ENCODE peak calls at places on chromosome 13, in four cellular contexts. O, M, B and F are unnamed samples.

GRCh38 chr13:39167018-39167417 is 128.8 kb downstream of the NHLRC3 start:
- DNase-seq in B (no peak), O (no peak), M (no peak), F (no peak)

GRCh38 chr13:51243832-51244231 is 21.6 kb downstream of the FAM124A start:
- DNase-seq in B (peak), M (peak), O (no peak), F (no peak)

GRCh38 chr13:36918246-36919060 is 1.6 kb downstream of the SMAD9 start:
- DNase-seq in M (peak), O (no peak), B (no peak), F (no peak)

GRCh38 chr13:59413121-59413520 is 750.6 kb downstream of the DIAPH3 start:
- DNase-seq in B (no peak), M (no peak), O (no peak), F (no peak)

GRCh38 chr13:111027481-111028439 is 87.3 kb upstream of the ARHGEF7 start:
- DNase-seq in O (no peak), M (no peak), B (no peak), F (no peak)

GRCh38 chr13:75993246-75993645 is 357.1 kb downstream of the LMO7 start:
- DNase-seq in M (no peak), B (no peak), O (no peak), F (no peak)

GRCh38 chr13:51628059-51628852 is 44.0 kb downstream of the WDFY2 start:
- DNase-seq in O (no peak), B (no peak), M (no peak), F (no peak)

GRCh38 chr13:73273737-73274136 is 214.9 kb downstream of the KLF5 start:
- DNase-seq in B (no peak), O (no peak), M (no peak), F (no peak)

GRCh38 chr13:93730780-93731179 is 504.2 kb downstream of the GPC6 start:
- DNase-seq in M (no peak), B (no peak), O (no peak), F (no peak)

GRCh38 chr13:50152224-50152623 is 137.0 kb downstream of the KCNRG start:
- DNase-seq in O (no peak), B (no peak), M (no peak), F (peak)

GRCh38 chr13:112690242-112690943 is 555 bp downstream of the ATP11A start:
- DNase-seq in O (no peak), M (peak), B (peak), F (peak)

GRCh38 chr13:113155982-113156655 is 2.3 kb upstream of the PROZ start:
- DNase-seq in O (no peak), B (no peak), M (no peak), F (no peak)

GRCh38 chr13:106610511-106610910 is 42.6 kb upstream of the ARGLU1 start:
- DNase-seq in O (no peak), M (no peak), B (no peak), F (no peak)

GRCh38 chr13:59416561-59416960 is 747.2 kb downstream of the DIAPH3 start:
- DNase-seq in O (no peak), M (no peak), B (no peak), F (no peak)

GRCh38 chr13:27808866-27809546 is 16.7 kb downstream of the GSX1 start:
- DNase-seq in O (no peak), M (no peak), B (no peak), F (no peak)

GRCh38 chr13:113882266-113882627 is 18.4 kb upstream of the GAS6 start:
- DNase-seq in O (no peak), M (no peak), B (no peak), F (no peak)

GRCh38 chr13:41273806-41274441 is 10.5 kb upstream of the MTRF1 start:
- DNase-seq in B (no peak), M (no peak), O (no peak), F (peak)

GRCh38 chr13:50198508-50198907 is 183.3 kb downstream of the KCNRG start:
- DNase-seq in B (no peak), O (no peak), M (no peak), F (no peak)

GRCh38 chr13:39129253-39129652 is 91.0 kb downstream of the NHLRC3 start:
- DNase-seq in B (no peak), O (no peak), M (no peak), F (no peak)

GRCh38 chr13:109684836-109685602 is 101.4 kb downstream of the IRS2 start:
- DNase-seq in M (no peak), O (no peak), B (no peak), F (peak)

GRCh38 chr13:18212873-18213272 is 968.8 kb downstream of the TUBA3C start:
- DNase-seq in B (no peak), O (no peak), M (peak), F (peak)

GRCh38 chr13:114025432-114026127 is 51.7 kb upstream of the C13orf46 start:
- DNase-seq in M (no peak), O (no peak), B (no peak), F (no peak)

GRCh38 chr13:50222569-50223332 is 207.5 kb downstream of the KCNRG start:
- DNase-seq in M (no peak), B (no peak), O (no peak), F (no peak)

GRCh38 chr13:72253754-72254153 is 386.8 kb upstream of the DACH1 start:
- DNase-seq in O (no peak), B (no peak), M (no peak), F (no peak)

GRCh38 chr13:45695198-45695730 is 6.9 kb upstream of the CBY2 start:
- DNase-seq in O (no peak), B (no peak), M (no peak), F (no peak)

GRCh38 chr13:64551755-64552154 is 2678.4 kb downstream of the PCDH9 start:
- DNase-seq in M (no peak), B (no peak), O (no peak), F (no peak)

GRCh38 chr13:111861766-111862366 is 205.1 kb upstream of the SOX1 start:
- DNase-seq in O (no peak), M (no peak), B (no peak), F (no peak)

GRCh38 chr13:101152184-101152583 is 264.1 kb downstream of the NALCN start:
- DNase-seq in O (no peak), M (no peak), B (no peak), F (no peak)

GRCh38 chr13:23790591-23791170 is 98.5 kb downstream of the MIPEP start:
- DNase-seq in M (no peak), B (no peak), O (no peak), F (no peak)

GRCh38 chr13:51286135-51287002 is 53.1 kb upstream of the SERPINE3 start:
- DNase-seq in M (peak), B (peak), O (peak), F (peak)

DNA sequence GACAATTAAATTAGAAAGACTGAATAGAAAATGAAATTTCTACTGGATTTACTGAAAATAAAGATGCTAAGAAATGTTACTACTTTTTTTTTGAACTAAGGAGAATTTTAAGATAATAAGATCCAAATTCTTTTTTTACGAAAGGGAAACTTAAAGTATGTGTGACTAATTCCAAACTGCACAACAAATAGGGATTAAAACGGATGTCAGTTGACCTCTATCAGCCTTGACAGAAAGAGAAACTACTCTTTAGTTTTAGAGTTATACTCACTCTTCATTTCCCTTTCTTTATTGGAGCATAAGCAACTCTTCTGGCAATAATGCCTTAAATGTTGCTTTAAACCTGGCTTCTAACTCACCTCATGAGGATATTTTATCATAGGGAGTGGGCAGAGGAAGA is 273.8 kb downstream of the SLITRK6 start:
- DNase-seq in M (no peak), O (no peak), B (no peak), F (no peak)
- H3K4me3 ChIP-seq in M (no peak), O (no peak), B (no peak), F (no peak)

GRCh38 chr13:99066219-99066618 is 88.4 kb upstream of the DOCK9 start:
- DNase-seq in B (no peak), O (no peak), M (no peak), F (peak)

GRCh38 chr13:99065250-99066015 is 87.6 kb upstream of the DOCK9 start:
- DNase-seq in O (no peak), M (no peak), B (no peak), F (no peak)

GRCh38 chr13:99063952-99064351 is 86.1 kb upstream of the DOCK9 start:
- DNase-seq in B (no peak), M (no peak), O (no peak), F (no peak)

GRCh38 chr13:99064624-99065249 is 86.9 kb upstream of the DOCK9 start:
- DNase-seq in B (no peak), O (no peak), M (no peak), F (no peak)

GRCh38 chr13:99067160-99067985 is 89.5 kb upstream of the DOCK9 start:
- DNase-seq in M (no peak), B (no peak), O (no peak), F (no peak)
- H3K27ac ChIP-seq in M (no peak), B (no peak), O (no peak), F (no peak)

DNA sequence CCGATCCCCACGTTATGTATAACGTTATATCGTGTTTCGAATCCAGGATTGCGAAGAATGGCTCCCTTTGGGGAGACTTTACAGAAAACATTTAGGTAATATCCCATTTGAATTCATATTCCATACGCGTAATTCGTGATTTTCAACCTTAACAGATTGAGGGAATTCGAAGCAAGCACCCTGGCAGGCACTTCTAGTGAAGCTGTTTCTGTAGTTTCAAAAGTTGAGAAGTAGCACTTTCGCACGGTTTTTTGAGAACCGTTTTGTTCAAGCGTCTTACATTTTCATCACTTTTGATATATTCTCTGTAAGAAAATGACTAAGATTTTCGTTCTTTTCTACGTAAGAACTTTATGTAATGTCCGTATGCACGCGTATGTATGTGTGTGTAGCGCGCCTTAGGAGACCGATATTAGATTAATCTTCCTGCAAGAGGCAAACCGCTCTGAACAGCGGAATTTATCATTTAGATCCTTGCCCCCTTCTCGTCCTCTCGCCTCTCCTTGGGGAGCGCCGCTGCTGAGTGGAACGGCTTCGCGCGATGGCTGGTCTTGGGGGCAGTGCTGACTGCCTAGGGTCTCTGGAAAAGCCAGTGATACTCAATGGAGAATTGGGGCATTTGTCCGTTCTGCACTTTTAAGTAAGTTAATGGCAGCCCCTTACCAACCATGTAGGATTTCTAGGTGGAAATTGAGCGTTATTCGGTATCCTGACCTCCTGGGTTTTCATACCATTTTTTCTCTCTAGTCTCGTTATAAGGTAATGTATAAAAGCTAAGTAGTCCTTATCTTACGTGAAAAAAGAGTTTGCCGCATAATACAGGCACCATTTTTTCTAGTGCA is 4.8 kb downstream of the MAB21L1 start:
- DNase-seq in B (peak), M (peak), O (no peak), F (no peak)
- H3K4me3 ChIP-seq in B (peak), M (peak), O (no peak), F (no peak)

GRCh38 chr13:20175406-20175794 is 14.5 kb upstream of the GJA3 start:
- DNase-seq in M (no peak), O (no peak), B (peak), F (no peak)
- H3K27ac ChIP-seq in M (no peak), O (no peak), B (no peak), F (no peak)